ENCODE peak calls at places on chromosomes 7 and 10, in four cellular contexts. V, W, O and R are unnamed samples. For H3K9me3, the result is how much of the 10 kb centered on the place peaks cover.

GRCh38 chr10:29482591-29483421 is 152.0 kb downstream of the SVIL start:
- DNase-seq in V (no peak), W (peak), O (no peak), R (no peak)

GRCh38 chr7:111362660-111363059 is 199.6 kb downstream of the IMMP2L start:
- DNase-seq in V (no peak), W (no peak), O (peak), R (no peak)

GRCh38 chr10:106577266-106577665 is 587.2 kb downstream of the SORCS1 start:
- DNase-seq in V (peak), W (no peak), O (peak), R (peak)

GRCh38 chr10:62916157-62916603 is 100.0 kb upstream of the EGR2 start:
- DNase-seq in V (no peak), W (no peak), O (peak), R (no peak)

GRCh38 chr7:2553108-2553507 is 2.2 kb downstream of the BRAT1 start:
- DNase-seq in V (no peak), W (no peak), O (no peak), R (no peak)

GRCh38 chr7:92404170-92404614 is 43.1 kb upstream of the GATAD1 start:
- DNase-seq in V (no peak), W (peak), O (no peak), R (no peak)

GRCh38 chr7:16753102-16753931 is at the start of gene TSPAN13:
- DNase-seq in V (peak), W (peak), O (peak), R (peak)

GRCh38 chr10:108911814-108912541 is 1011.3 kb downstream of the XPNPEP1 start:
- DNase-seq in V (peak), W (no peak), O (peak), R (no peak)

GRCh38 chr7:31922883-31923282 is 147.3 kb downstream of the PDE1C start:
- DNase-seq in V (no peak), W (no peak), O (no peak), R (no peak)

GRCh38 chr7:30799206-30799975 is 28.2 kb downstream of the MINDY4 start:
- DNase-seq in V (no peak), W (no peak), O (no peak), R (no peak)

GRCh38 chr7:117458977-117459583 is 20.7 kb upstream of the CFTR start:
- DNase-seq in V (no peak), W (no peak), O (peak), R (peak)

GRCh38 chr7:144022169-144022568 is 22.0 kb downstream of the OR6B1 start:
- DNase-seq in V (peak), W (no peak), O (no peak), R (no peak)

GRCh38 chr10:4407783-4408182 is 418.2 kb upstream of the AKR1E2 start:
- DNase-seq in V (no peak), W (no peak), O (peak), R (no peak)

GRCh38 chr10:80187465-80188409 is 17.6 kb downstream of the ANXA11 start:
- DNase-seq in V (no peak), W (peak), O (no peak), R (no peak)

GRCh38 chr7:151919595-151919994 is 36.7 kb upstream of the GALNTL5 start:
- DNase-seq in V (no peak), W (no peak), O (no peak), R (no peak)

GRCh38 chr10:36581237-36581636 is 544.2 kb upstream of the ANKRD30A start:
- DNase-seq in V (no peak), W (no peak), O (no peak), R (no peak)
- H3K9me3 ChIP-seq in V (under half), W (under half), O (under half), R (under half)

GRCh38 chr10:38047666-38048065 is 37.2 kb downstream of the ZNF33A start:
- DNase-seq in V (no peak), W (no peak), O (no peak), R (no peak)
- H3K9me3 ChIP-seq in V (under half), W (under half), O (half or more), R (under half)

GRCh38 chr7:145665499-145666258 is 450.9 kb upstream of the CNTNAP2 start:
- DNase-seq in V (no peak), W (no peak), O (no peak), R (no peak)
- H3K9me3 ChIP-seq in V (under half), W (under half), O (under half), R (under half)

GRCh38 chr10:71618598-71618997 is 101.0 kb downstream of the C10orf105 start:
- DNase-seq in V (no peak), W (no peak), O (no peak), R (no peak)
- H3K9me3 ChIP-seq in V (under half), W (under half), O (under half), R (under half)

DNA sequence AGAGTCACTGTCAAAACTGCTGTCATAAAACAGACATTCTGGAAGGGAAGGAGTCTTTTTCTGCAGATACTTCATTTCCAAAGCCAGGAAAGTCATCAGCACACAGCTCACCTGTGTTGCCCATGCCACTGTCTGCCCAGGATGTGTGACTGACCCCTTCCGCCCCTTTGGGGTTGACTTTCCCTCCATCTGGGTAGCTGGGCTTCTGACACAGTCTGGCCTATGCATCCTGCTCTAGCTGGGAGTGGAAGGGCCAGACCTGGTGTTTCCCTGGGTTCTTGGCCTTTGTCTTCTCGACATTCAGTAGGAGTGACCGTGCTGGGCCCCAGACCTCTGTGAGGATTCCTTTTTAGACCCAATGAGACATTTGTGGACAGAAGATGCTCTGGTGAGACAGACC is 378.9 kb upstream of the NUPR2 start:
- DNase-seq in V (no peak), W (no peak), O (no peak), R (no peak)
- H3K9me3 ChIP-seq in V (under half), W (under half), O (under half), R (under half)